ENCODE peak calls at places on chromosome 10, in nine cellular contexts. One of them, this sample, is unnamed.

GRCh38 chr10:60942604-60943269 is 1.2 kb downstream of the RHOBTB1 start:
- DNase-seq in stomach: peak
- DNase-seq in Peyer's patch: peak
- DNase-seq in transverse colon: peak
- DNase-seq in A549: peak
- DNase-seq in spleen: peak
- DNase-seq in lower leg skin: peak
- DNase-seq in ovary: peak
- DNase-seq in suprapubic skin: no peak
- DNase-seq in this sample: no peak

GRCh38 chr10:93967756-93968155 is 26.0 kb upstream of the PLCE1 start:
- DNase-seq in stomach: no peak
- DNase-seq in Peyer's patch: no peak
- DNase-seq in transverse colon: no peak
- DNase-seq in A549: no peak
- DNase-seq in spleen: no peak
- DNase-seq in lower leg skin: no peak
- DNase-seq in ovary: no peak
- DNase-seq in suprapubic skin: no peak
- DNase-seq in this sample: no peak

GRCh38 chr10:132749428-132749780 is 36.5 kb downstream of the NKX6-2 start:
- DNase-seq in stomach: no peak
- DNase-seq in Peyer's patch: no peak
- DNase-seq in transverse colon: no peak
- DNase-seq in A549: no peak
- DNase-seq in spleen: no peak
- DNase-seq in lower leg skin: no peak
- DNase-seq in ovary: no peak
- DNase-seq in suprapubic skin: no peak
- DNase-seq in this sample: no peak

GRCh38 chr10:114278884-114279191 is 39.8 kb downstream of the VWA2 start:
- DNase-seq in stomach: no peak
- DNase-seq in Peyer's patch: no peak
- DNase-seq in transverse colon: no peak
- DNase-seq in A549: no peak
- DNase-seq in spleen: peak
- DNase-seq in lower leg skin: no peak
- DNase-seq in ovary: no peak
- DNase-seq in suprapubic skin: no peak
- DNase-seq in this sample: no peak

GRCh38 chr10:75395171-75395954 is 6.2 kb downstream of the ZNF503 start:
- DNase-seq in stomach: peak
- DNase-seq in Peyer's patch: peak
- DNase-seq in transverse colon: peak
- DNase-seq in A549: peak
- DNase-seq in spleen: peak
- DNase-seq in lower leg skin: no peak
- DNase-seq in ovary: peak
- DNase-seq in suprapubic skin: no peak
- DNase-seq in this sample: no peak

GRCh38 chr10:44278669-44279337 is 106.1 kb downstream of the CXCL12 start:
- DNase-seq in stomach: no peak
- DNase-seq in Peyer's patch: no peak
- DNase-seq in transverse colon: no peak
- DNase-seq in A549: no peak
- DNase-seq in spleen: no peak
- DNase-seq in lower leg skin: no peak
- DNase-seq in ovary: no peak
- DNase-seq in suprapubic skin: no peak
- DNase-seq in this sample: no peak

GRCh38 chr10:133349577-133350011 is 2.4 kb downstream of the PRAP1 start:
- DNase-seq in stomach: no peak
- DNase-seq in Peyer's patch: no peak
- DNase-seq in transverse colon: no peak
- DNase-seq in A549: no peak
- DNase-seq in spleen: no peak
- DNase-seq in lower leg skin: no peak
- DNase-seq in ovary: no peak
- DNase-seq in suprapubic skin: no peak
- DNase-seq in this sample: no peak

GRCh38 chr10:125006921-125007391 is 65.0 kb downstream of the ZRANB1 start:
- DNase-seq in stomach: no peak
- DNase-seq in Peyer's patch: no peak
- DNase-seq in transverse colon: peak
- DNase-seq in A549: no peak
- DNase-seq in spleen: peak
- DNase-seq in lower leg skin: no peak
- DNase-seq in ovary: peak
- DNase-seq in suprapubic skin: peak
- DNase-seq in this sample: no peak

GRCh38 chr10:78389419-78389818 is 355.8 kb downstream of the RPS24 start:
- DNase-seq in stomach: no peak
- DNase-seq in Peyer's patch: no peak
- DNase-seq in transverse colon: no peak
- DNase-seq in A549: no peak
- DNase-seq in spleen: peak
- DNase-seq in lower leg skin: no peak
- DNase-seq in ovary: no peak
- DNase-seq in suprapubic skin: no peak
- DNase-seq in this sample: no peak

GRCh38 chr10:6151087-6151977 is 51.4 kb upstream of the PFKFB3 start:
- DNase-seq in stomach: peak
- DNase-seq in Peyer's patch: no peak
- DNase-seq in transverse colon: peak
- DNase-seq in A549: peak
- DNase-seq in spleen: peak
- DNase-seq in lower leg skin: peak
- DNase-seq in ovary: no peak
- DNase-seq in suprapubic skin: no peak
- DNase-seq in this sample: no peak

GRCh38 chr10:95242581-95243317 is 48.1 kb downstream of the PDLIM1 start:
- DNase-seq in stomach: peak
- DNase-seq in Peyer's patch: no peak
- DNase-seq in transverse colon: no peak
- DNase-seq in A549: peak
- DNase-seq in spleen: peak
- DNase-seq in lower leg skin: no peak
- DNase-seq in ovary: no peak
- DNase-seq in suprapubic skin: no peak
- DNase-seq in this sample: peak

GRCh38 chr10:69769395-69769989 is 32.2 kb upstream of the COL13A1 start:
- DNase-seq in stomach: no peak
- DNase-seq in Peyer's patch: no peak
- DNase-seq in transverse colon: peak
- DNase-seq in A549: peak
- DNase-seq in spleen: no peak
- DNase-seq in lower leg skin: no peak
- DNase-seq in ovary: peak
- DNase-seq in suprapubic skin: no peak
- DNase-seq in this sample: no peak

GRCh38 chr10:70571636-70572439 is 30.7 kb downstream of the PRF1 start:
- DNase-seq in stomach: no peak
- DNase-seq in Peyer's patch: no peak
- DNase-seq in transverse colon: no peak
- DNase-seq in A549: no peak
- DNase-seq in spleen: peak
- DNase-seq in lower leg skin: no peak
- DNase-seq in ovary: no peak
- DNase-seq in suprapubic skin: no peak
- DNase-seq in this sample: no peak

GRCh38 chr10:6423004-6423403 is 157.1 kb downstream of the PRKCQ start:
- DNase-seq in stomach: no peak
- DNase-seq in Peyer's patch: no peak
- DNase-seq in transverse colon: no peak
- DNase-seq in A549: no peak
- DNase-seq in spleen: no peak
- DNase-seq in lower leg skin: no peak
- DNase-seq in ovary: no peak
- DNase-seq in suprapubic skin: no peak
- DNase-seq in this sample: no peak

GRCh38 chr10:31759124-31759798 is 169.4 kb downstream of the ARHGAP12 start:
- DNase-seq in stomach: peak
- DNase-seq in Peyer's patch: peak
- DNase-seq in transverse colon: peak
- DNase-seq in A549: peak
- DNase-seq in spleen: peak
- DNase-seq in lower leg skin: peak
- DNase-seq in ovary: peak
- DNase-seq in suprapubic skin: no peak
- DNase-seq in this sample: no peak
- TF ChIP-seq POLR2A in stomach: no peak
- TF ChIP-seq POLR2A in Peyer's patch: peak
- TF ChIP-seq POLR2A in transverse colon: peak
- TF ChIP-seq POLR2A in A549: peak
- TF ChIP-seq POLR2A in spleen: no peak
- TF ChIP-seq POLR2A in lower leg skin: no peak
- TF ChIP-seq POLR2A in ovary: no peak
- TF ChIP-seq POLR2A in suprapubic skin: no peak
- TF ChIP-seq POLR2A in this sample: no peak

DNA sequence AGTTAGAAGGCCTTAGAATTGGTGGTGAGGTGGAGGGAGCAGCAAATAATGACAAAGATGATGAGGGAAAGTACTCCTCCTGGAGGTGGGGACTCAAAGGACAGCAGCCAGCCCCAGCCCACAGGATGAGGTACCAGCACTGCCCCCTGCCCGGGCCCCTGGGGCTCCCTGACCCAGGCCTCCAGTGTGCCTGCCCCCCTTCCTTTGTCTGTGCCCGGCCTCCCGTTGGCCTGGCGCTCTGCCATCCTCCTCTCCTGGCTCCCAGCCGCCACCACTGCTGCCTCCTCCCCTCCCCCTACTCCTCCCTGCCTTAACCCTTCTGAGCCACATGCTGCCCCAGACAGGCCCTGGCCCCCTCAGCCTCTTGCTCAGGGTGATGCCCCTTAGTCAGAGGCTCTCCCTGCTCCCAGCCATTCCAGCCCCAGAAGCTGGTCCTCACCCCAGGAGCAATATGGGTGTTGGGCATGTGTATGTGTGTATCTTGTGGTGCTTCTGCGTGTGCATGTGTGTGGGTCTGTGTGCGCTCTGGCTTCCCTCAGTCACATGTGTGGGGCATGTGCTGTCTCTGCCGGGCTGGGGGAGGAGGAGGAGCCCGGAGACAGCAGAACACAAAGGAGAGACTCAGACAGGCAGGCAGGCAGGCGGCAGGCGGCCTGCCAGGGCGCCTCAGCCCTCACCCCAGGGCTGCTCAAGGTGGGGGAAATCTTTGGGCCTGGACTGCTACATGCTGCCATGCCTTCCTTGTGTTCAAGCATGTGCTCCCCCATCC is 2.6 kb downstream of the LDB1 start:
- DNase-seq in stomach: peak
- DNase-seq in Peyer's patch: peak
- DNase-seq in transverse colon: peak
- DNase-seq in A549: peak
- DNase-seq in spleen: peak
- DNase-seq in lower leg skin: peak
- DNase-seq in ovary: peak
- DNase-seq in suprapubic skin: peak
- DNase-seq in this sample: no peak
- TF ChIP-seq CTCF in stomach: no peak
- TF ChIP-seq CTCF in Peyer's patch: no peak
- TF ChIP-seq CTCF in transverse colon: no peak
- TF ChIP-seq CTCF in A549: no peak
- TF ChIP-seq CTCF in spleen: no peak
- TF ChIP-seq CTCF in lower leg skin: no peak
- TF ChIP-seq CTCF in ovary: no peak
- TF ChIP-seq CTCF in suprapubic skin: no peak
- TF ChIP-seq CTCF in this sample: no peak

GRCh38 chr10:58384095-58384494 is 1.1 kb upstream of the TFAM start:
- DNase-seq in stomach: no peak
- DNase-seq in Peyer's patch: no peak
- DNase-seq in transverse colon: no peak
- DNase-seq in A549: no peak
- DNase-seq in spleen: no peak
- DNase-seq in lower leg skin: no peak
- DNase-seq in ovary: no peak
- DNase-seq in suprapubic skin: no peak
- DNase-seq in this sample: no peak

GRCh38 chr10:58382489-58382995 is 2.7 kb upstream of the TFAM start:
- DNase-seq in stomach: no peak
- DNase-seq in Peyer's patch: no peak
- DNase-seq in transverse colon: no peak
- DNase-seq in A549: no peak
- DNase-seq in spleen: no peak
- DNase-seq in lower leg skin: no peak
- DNase-seq in ovary: no peak
- DNase-seq in suprapubic skin: no peak
- DNase-seq in this sample: no peak

GRCh38 chr10:58384999-58385783 is at the start of gene TFAM:
- DNase-seq in stomach: peak
- DNase-seq in Peyer's patch: peak
- DNase-seq in transverse colon: peak
- DNase-seq in A549: peak
- DNase-seq in spleen: peak
- DNase-seq in lower leg skin: peak
- DNase-seq in ovary: peak
- DNase-seq in suprapubic skin: peak
- DNase-seq in this sample: peak

GRCh38 chr10:58385784-58386112 is 538 bp downstream of the TFAM start:
- DNase-seq in stomach: peak
- DNase-seq in Peyer's patch: peak
- DNase-seq in transverse colon: peak
- DNase-seq in A549: peak
- DNase-seq in spleen: no peak
- DNase-seq in lower leg skin: peak
- DNase-seq in ovary: no peak
- DNase-seq in suprapubic skin: no peak
- DNase-seq in this sample: no peak

DNA sequence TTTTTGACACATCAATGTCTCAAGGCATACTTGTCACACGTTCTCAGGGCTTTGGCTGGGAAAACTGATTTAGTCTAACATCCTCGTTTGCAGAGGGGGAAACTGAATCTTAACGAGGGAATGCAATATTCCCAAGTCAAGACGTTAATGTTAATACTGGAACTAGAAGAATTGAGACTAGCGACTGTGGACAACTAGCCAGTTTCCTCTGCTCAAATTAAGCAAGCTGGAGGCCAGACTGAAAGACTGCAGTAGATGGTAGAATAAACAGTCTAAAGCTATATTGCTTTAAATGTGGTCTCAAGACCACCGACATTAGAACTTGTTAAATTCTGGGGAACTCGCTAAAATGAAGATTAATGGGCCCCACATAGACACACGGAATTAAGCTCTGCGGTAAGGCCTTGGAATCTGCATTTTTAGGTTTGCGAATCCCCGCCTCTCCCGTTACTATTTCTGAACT is 643 bp upstream of the TFAM start:
- DNase-seq in stomach: no peak
- DNase-seq in Peyer's patch: no peak
- DNase-seq in transverse colon: no peak
- DNase-seq in A549: peak
- DNase-seq in spleen: no peak
- DNase-seq in lower leg skin: no peak
- DNase-seq in ovary: no peak
- DNase-seq in suprapubic skin: no peak
- DNase-seq in this sample: no peak
- H3K4me3 ChIP-seq in stomach: peak
- H3K4me3 ChIP-seq in Peyer's patch: peak
- H3K4me3 ChIP-seq in transverse colon: peak
- H3K4me3 ChIP-seq in A549: peak
- H3K4me3 ChIP-seq in spleen: peak
- H3K4me3 ChIP-seq in lower leg skin: peak
- H3K4me3 ChIP-seq in ovary: peak
- H3K4me3 ChIP-seq in suprapubic skin: peak
- H3K4me3 ChIP-seq in this sample: peak

GRCh38 chr10:73798087-73798486 is 12.7 kb downstream of the ZSWIM8 start:
- DNase-seq in stomach: no peak
- DNase-seq in Peyer's patch: no peak
- DNase-seq in transverse colon: no peak
- DNase-seq in A549: no peak
- DNase-seq in spleen: no peak
- DNase-seq in lower leg skin: no peak
- DNase-seq in ovary: no peak
- DNase-seq in suprapubic skin: no peak
- DNase-seq in this sample: no peak
- TF ChIP-seq POLR2A in stomach: no peak
- TF ChIP-seq POLR2A in Peyer's patch: no peak
- TF ChIP-seq POLR2A in transverse colon: no peak
- TF ChIP-seq POLR2A in A549: no peak
- TF ChIP-seq POLR2A in spleen: no peak
- TF ChIP-seq POLR2A in lower leg skin: no peak
- TF ChIP-seq POLR2A in ovary: no peak
- TF ChIP-seq POLR2A in suprapubic skin: no peak
- TF ChIP-seq POLR2A in this sample: no peak

This sample was measured in esophagus muscularis mucosa.